ENCODE peak calls at places on chromosomes 12 and 14, in nine cellular contexts. B, S, H, U, X, A, D, Z and I are unnamed samples.

GRCh38 chr14:37985826-37986470 is 221.8 kb upstream of the SSTR1 start:
- DNase-seq in B (peak; percentile 61), S (no peak), H (peak; percentile 55), U (peak; percentile 74), X (peak; percentile 36), A (peak; percentile 22), D (peak; percentile 29), Z (peak; percentile 33), I (no peak)

GRCh38 chr14:96581902-96582640 is 79.9 kb downstream of the PAPOLA start:
- DNase-seq in B (no peak), S (peak; percentile 68), H (no peak), U (no peak), X (no peak), A (no peak), D (no peak), Z (no peak), I (no peak)

GRCh38 chr14:37546621-37547447 is 48.2 kb downstream of the FOXA1 start:
- DNase-seq in B (no peak), S (no peak), H (no peak), U (peak; percentile 25), X (no peak), A (peak; percentile 12), D (peak; percentile 1), Z (no peak), I (no peak)

GRCh38 chr12:107400686-107401447 is 284.7 kb upstream of the PWP1 start:
- DNase-seq in B (no peak), S (no peak), H (no peak), U (peak; percentile 41), X (no peak), A (no peak), D (peak; percentile 54), Z (no peak), I (no peak)

GRCh38 chr12:126464157-126464556 is 1398.9 kb downstream of the AACS start:
- DNase-seq in B (no peak), S (no peak), H (no peak), U (no peak), X (no peak), A (no peak), D (no peak), Z (no peak), I (no peak)

GRCh38 chr14:58904771-58905170 is 267.0 kb downstream of the DACT1 start:
- DNase-seq in B (no peak), S (no peak), H (no peak), U (no peak), X (no peak), A (no peak), D (peak; percentile 92), Z (no peak), I (no peak)

GRCh38 chr12:48028541-48029400 is 24.5 kb upstream of the COL2A1 start:
- DNase-seq in B (no peak), S (peak; percentile 60), H (no peak), U (peak; percentile 90), X (no peak), A (no peak), D (peak; percentile 36), Z (no peak), I (no peak)

GRCh38 chr12:108565976-108566375 is 3.6 kb downstream of the ISCU start:
- DNase-seq in B (no peak), S (peak; percentile 95), H (peak; percentile 50), U (no peak), X (peak; percentile 50), A (peak; percentile 73), D (peak; percentile 87), Z (no peak), I (no peak)

GRCh38 chr14:85762523-85762922 is 232.6 kb downstream of the FLRT2 start:
- DNase-seq in B (no peak), S (no peak), H (no peak), U (no peak), X (no peak), A (no peak), D (no peak), Z (no peak), I (no peak)

GRCh38 chr14:61651355-61651754 is 44.0 kb upstream of the HIF1A start:
- DNase-seq in B (no peak), S (no peak), H (no peak), U (no peak), X (no peak), A (no peak), D (no peak), Z (no peak), I (no peak)

GRCh38 chr12:114404451-114405198 is 1.3 kb downstream of the TBX5 start:
- DNase-seq in B (no peak), S (no peak), H (no peak), U (no peak), X (no peak), A (no peak), D (no peak), Z (no peak), I (no peak)

GRCh38 chr12:57617942-57618341 is 6.7 kb downstream of the ARHGEF25 start:
- DNase-seq in B (no peak), S (no peak), H (no peak), U (no peak), X (no peak), A (no peak), D (no peak), Z (peak; percentile 4), I (no peak)